ENCODE peak calls at places on chromosomes 13 and 19, in four cellular contexts. W, K, C and G are unnamed samples.

GRCh38 chr19:39810424-39810823 is 23.5 kb downstream of the DYRK1B start:
- DNase-seq in W (no peak), K (no peak), C (no peak), G (no peak)

GRCh38 chr13:99191900-99192399 is 8.7 kb upstream of the UBAC2 start:
- DNase-seq in W (no peak), K (no peak), C (peak), G (no peak)

GRCh38 chr13:32504876-32505275 is 33.7 kb downstream of the N4BP2L2 start:
- DNase-seq in W (no peak), K (no peak), C (no peak), G (no peak)

GRCh38 chr19:13181747-13182388 is 31.7 kb downstream of the IER2 start:
- DNase-seq in W (no peak), K (peak), C (peak), G (peak)

GRCh38 chr19:18478545-18479311 is 40.8 kb upstream of the ISYNA1 start:
- DNase-seq in W (peak), K (peak), C (peak), G (peak)

GRCh38 chr19:38686530-38686888 is 39.1 kb downstream of the ACTN4 start:
- DNase-seq in W (no peak), K (peak), C (no peak), G (no peak)

GRCh38 chr13:41413907-41414306 is 43.4 kb upstream of the RGCC start:
- DNase-seq in W (no peak), K (no peak), C (no peak), G (no peak)

GRCh38 chr13:29162638-29163037 is 342.5 kb downstream of the MTUS2 start:
- DNase-seq in W (no peak), K (no peak), C (peak), G (no peak)

GRCh38 chr13:111280226-111280625 is 40.2 kb upstream of the TEX29 start:
- DNase-seq in W (no peak), K (no peak), C (no peak), G (no peak)

GRCh38 chr13:98506343-98507059 is 70.4 kb downstream of the STK24 start:
- DNase-seq in W (no peak), K (peak), C (no peak), G (no peak)

GRCh38 chr13:105336706-105337582 is 1198.5 kb downstream of the EFNB2 start:
- DNase-seq in W (no peak), K (no peak), C (no peak), G (no peak)

GRCh38 chr19:28977826-28978225 is 235.1 kb downstream of the UQCRFS1 start:
- DNase-seq in W (no peak), K (no peak), C (no peak), G (no peak)

GRCh38 chr13:91358384-91358776 is 10.9 kb downstream of the MIR17HG start:
- DNase-seq in W (no peak), K (no peak), C (peak), G (no peak)

GRCh38 chr13:41311607-41312500 is 787 bp downstream of the NAA16 start:
- DNase-seq in W (peak), K (peak), C (peak), G (peak)

GRCh38 chr19:39917561-39918182 is 16.8 kb downstream of the FCGBP start:
- DNase-seq in W (no peak), K (no peak), C (no peak), G (no peak)

GRCh38 chr19:17394891-17395415 is 957 bp upstream of the CCDC194 start:
- DNase-seq in W (no peak), K (peak), C (peak), G (peak)

GRCh38 chr13:23380534-23380933 is 53.0 kb downstream of the SACS start:
- DNase-seq in W (no peak), K (no peak), C (peak), G (no peak)